ENCODE peak calls at places on chromosome 9, in nine cellular contexts. A, S, G, M, E, Z, K, C and L are unnamed samples.

GRCh38 chr9:137454145-137454505 is 5.0 kb downstream of the NSMF start:
- DNase-seq in A (no peak), S (no peak), G (no peak), M (no peak), E (no peak), Z (no peak), K (no peak), C (no peak), L (no peak)

GRCh38 chr9:89621676-89622075 is 16.9 kb downstream of the GADD45G start:
- DNase-seq in A (no peak), S (no peak), G (no peak), M (no peak), E (no peak), Z (no peak), K (no peak), C (no peak), L (no peak)

GRCh38 chr9:102587231-102587630 is 407.9 kb upstream of the CYLC2 start:
- DNase-seq in A (no peak), S (no peak), G (no peak), M (no peak), E (no peak), Z (no peak), K (no peak), C (no peak), L (no peak)

GRCh38 chr9:95793924-95794828 is 81.3 kb upstream of the ERCC6L2 start:
- DNase-seq in A (peak), S (no peak), G (no peak), M (no peak), E (peak), Z (no peak), K (no peak), C (no peak), L (no peak)

GRCh38 chr9:74117731-74118130 is 379.4 kb upstream of the RORB start:
- DNase-seq in A (peak), S (no peak), G (no peak), M (no peak), E (no peak), Z (no peak), K (no peak), C (no peak), L (no peak)

GRCh38 chr9:83130541-83130940 is 67.6 kb upstream of the RASEF start:
- DNase-seq in A (peak), S (no peak), G (no peak), M (no peak), E (no peak), Z (no peak), K (no peak), C (no peak), L (no peak)

GRCh38 chr9:136947955-136948510 is 3.0 kb downstream of the C8G start:
- DNase-seq in A (peak), S (no peak), G (peak), M (peak), E (no peak), Z (peak), K (peak), C (peak), L (peak)

GRCh38 chr9:4677392-4677791 is 2.0 kb upstream of the CDC37L1 start:
- DNase-seq in A (no peak), S (no peak), G (no peak), M (no peak), E (no peak), Z (no peak), K (no peak), C (no peak), L (no peak)

GRCh38 chr9:34375901-34376595 is 650 bp downstream of the MYORG start:
- DNase-seq in A (peak), S (no peak), G (peak), M (peak), E (no peak), Z (peak), K (peak), C (no peak), L (peak)

GRCh38 chr9:127858041-127858512 is 3.6 kb upstream of the ENG start:
- DNase-seq in A (no peak), S (no peak), G (no peak), M (no peak), E (no peak), Z (no peak), K (peak), C (no peak), L (no peak)

GRCh38 chr9:108150736-108151135 is 661.2 kb upstream of the KLF4 start:
- DNase-seq in A (no peak), S (no peak), G (no peak), M (no peak), E (peak), Z (no peak), K (peak), C (no peak), L (no peak)

GRCh38 chr9:14140121-14140520 is 173.8 kb downstream of the NFIB start:
- DNase-seq in A (no peak), S (no peak), G (no peak), M (no peak), E (no peak), Z (no peak), K (no peak), C (no peak), L (no peak)

GRCh38 chr9:93896496-93897033 is 58.6 kb downstream of the BARX1 start:
- DNase-seq in A (no peak), S (no peak), G (no peak), M (no peak), E (no peak), Z (no peak), K (no peak), C (no peak), L (no peak)

GRCh38 chr9:72119853-72120252 is 29.4 kb upstream of the GDA start:
- DNase-seq in A (no peak), S (no peak), G (no peak), M (no peak), E (no peak), Z (no peak), K (no peak), C (no peak), L (no peak)

GRCh38 chr9:100595391-100596199 is 17.7 kb downstream of the CAVIN4 start:
- DNase-seq in A (peak), S (no peak), G (peak), M (peak), E (peak), Z (peak), K (peak), C (no peak), L (peak)

GRCh38 chr9:882416-882931 is 41.0 kb downstream of the DMRT1 start:
- DNase-seq in A (no peak), S (no peak), G (no peak), M (no peak), E (no peak), Z (no peak), K (no peak), C (no peak), L (no peak)

GRCh38 chr9:7570107-7570720 is 229.4 kb downstream of the DMAC1 start:
- DNase-seq in A (peak), S (peak), G (peak), M (peak), E (peak), Z (peak), K (peak), C (peak), L (peak)